ENCODE peak calls at places on chromosomes 12 and 14, in ten cellular contexts. V is lower lobe of right lung, G is osteoblast, P is GM12865, N is breast epithelium, O is neural crest cell, U is neural progenitor cell, F is right atrium auricular region, Y is cardiac muscle cell, L is ovary. Q is an unnamed sample.

GRCh38 chr14:68451676-68452387 is 341.0 kb downstream of the ZFP36L1 start:
- DNase-seq in Y (peak; percentile 49), N (no peak), U (no peak), O (no peak), L (peak; percentile 47), V (no peak), F (peak; percentile 82), G (no peak), P (peak; percentile 20), Q (no peak)

GRCh38 chr12:25266522-25266921 is 15.8 kb upstream of the KRAS start:
- DNase-seq in V (no peak), L (no peak), F (no peak), N (no peak), U (no peak), G (no peak), P (no peak), O (no peak), Y (peak; percentile 20), Q (no peak)

GRCh38 chr14:23639891-23640523 is 3.8 kb downstream of the DHRS2 start:
- DNase-seq in Y (no peak), F (no peak), L (no peak), O (no peak), P (no peak), U (no peak), V (no peak), N (no peak), G (peak; percentile 86), Q (no peak)

GRCh38 chr14:31945074-31945613 is 132.0 kb upstream of the ARHGAP5 start:
- DNase-seq in L (no peak), N (no peak), Y (no peak), O (no peak), G (no peak), F (no peak), U (no peak), V (no peak), P (peak; percentile 33), Q (no peak)

GRCh38 chr12:29710104-29710503 is 73.6 kb downstream of the TMTC1 start:
- DNase-seq in U (peak; percentile 86), G (no peak), L (peak; percentile 25), V (no peak), N (no peak), O (peak; percentile 28), Y (peak; percentile 63), F (peak; percentile 60), P (no peak), Q (no peak)

GRCh38 chr14:64956697-64957412 is 14.3 kb upstream of the GPX2 start:
- DNase-seq in G (no peak), U (no peak), V (no peak), P (no peak), Y (no peak), L (no peak), O (no peak), N (peak; percentile 0), F (no peak), Q (no peak)

GRCh38 chr14:104171029-104171697 is 32.8 kb downstream of the KIF26A start:
- DNase-seq in U (peak; percentile 70), G (no peak), O (no peak), L (no peak), Y (no peak), P (no peak), F (no peak), V (peak; percentile 62), N (no peak), Q (no peak)

GRCh38 chr12:101877816-101878811 is 734 bp downstream of the DRAM1 start:
- DNase-seq in O (peak; percentile 1), P (peak; percentile 53), N (no peak), L (peak; percentile 43), Y (peak; percentile 34), G (peak; percentile 80), U (no peak), F (no peak), V (no peak), Q (peak; percentile 46)

GRCh38 chr12:116142936-116143882 is 134.3 kb downstream of the MED13L start:
- DNase-seq in N (no peak), Y (peak; percentile 68), V (no peak), F (no peak), G (no peak), L (no peak), O (no peak), U (no peak), P (peak; percentile 14), Q (peak; percentile 15)

GRCh38 chr14:24327303-24327702 is 7.6 kb downstream of the ADCY4 start:
- DNase-seq in Y (no peak), V (peak; percentile 45), P (no peak), F (no peak), O (no peak), G (no peak), L (no peak), U (no peak), N (no peak), Q (no peak)

GRCh38 chr14:51448831-51449665 is 202.7 kb upstream of the FRMD6 start:
- DNase-seq in L (no peak), N (no peak), G (no peak), Y (peak; percentile 82), V (no peak), P (no peak), O (no peak), F (no peak), U (no peak), Q (no peak)

GRCh38 chr14:84036863-84037262 is 1493.1 kb upstream of the FLRT2 start:
- DNase-seq in N (no peak), L (no peak), U (no peak), V (no peak), F (no peak), G (no peak), Y (peak; percentile 75), P (peak; percentile 5), O (no peak), Q (no peak)

GRCh38 chr12:56307221-56307965 is 7.3 kb upstream of the CS start:
- DNase-seq in F (no peak), L (no peak), O (no peak), Y (no peak), V (no peak), N (no peak), P (no peak), U (no peak), G (no peak), Q (no peak)

GRCh38 chr12:52907092-52907810 is 2.4 kb upstream of the KRT8 start:
- DNase-seq in O (no peak), G (peak; percentile 50), F (no peak), L (peak; percentile 36), P (no peak), V (peak; percentile 83), U (no peak), Y (peak; percentile 78), N (peak; percentile 95), Q (no peak)

GRCh38 chr14:93969082-93969828 is 7.1 kb downstream of the ASB2 start:
- DNase-seq in F (no peak), G (peak; percentile 79), V (no peak), O (no peak), Y (no peak), P (peak; percentile 39), L (no peak), N (no peak), U (no peak), Q (no peak)

GRCh38 chr14:39173198-39173597 is 1.9 kb upstream of the PNN start:
- DNase-seq in G (no peak), F (no peak), O (no peak), U (no peak), P (no peak), N (no peak), Y (no peak), V (no peak), L (no peak), Q (no peak)

GRCh38 chr12:6177593-6178358 is 22.4 kb upstream of the CD9 start:
- DNase-seq in N (no peak), U (no peak), G (no peak), F (no peak), L (no peak), P (no peak), V (no peak), Y (no peak), O (no peak), Q (no peak)

GRCh38 chr12:88510841-88511240 is 69.4 kb downstream of the KITLG start:
- DNase-seq in N (no peak), V (no peak), Y (no peak), L (no peak), F (no peak), O (no peak), G (no peak), P (no peak), U (no peak), Q (no peak)

GRCh38 chr12:97404549-97404948 is 58.1 kb upstream of the RMST start:
- DNase-seq in N (no peak), L (no peak), P (peak; percentile 69), Y (peak; percentile 28), V (no peak), G (no peak), U (peak; percentile 78), O (peak; percentile 54), F (no peak), Q (peak; percentile 48)

GRCh38 chr14:95442633-95443021 is 73.8 kb downstream of the SYNE3 start:
- DNase-seq in F (peak; percentile 82), U (peak; percentile 87), N (peak; percentile 73), L (peak; percentile 87), G (peak; percentile 98), O (peak; percentile 74), V (peak; percentile 86), P (peak; percentile 86), Y (peak; percentile 87), Q (peak; percentile 91)
- TF ChIP-seq CTCF in F (peak; percentile 91), U (peak; percentile 90), N (peak; percentile 85), L (peak; percentile 81), G (peak; percentile 93), O (peak; percentile 85), V (peak; percentile 90), P (peak; percentile 90), Y (peak; percentile 93), Q (peak; percentile 79)

DNA sequence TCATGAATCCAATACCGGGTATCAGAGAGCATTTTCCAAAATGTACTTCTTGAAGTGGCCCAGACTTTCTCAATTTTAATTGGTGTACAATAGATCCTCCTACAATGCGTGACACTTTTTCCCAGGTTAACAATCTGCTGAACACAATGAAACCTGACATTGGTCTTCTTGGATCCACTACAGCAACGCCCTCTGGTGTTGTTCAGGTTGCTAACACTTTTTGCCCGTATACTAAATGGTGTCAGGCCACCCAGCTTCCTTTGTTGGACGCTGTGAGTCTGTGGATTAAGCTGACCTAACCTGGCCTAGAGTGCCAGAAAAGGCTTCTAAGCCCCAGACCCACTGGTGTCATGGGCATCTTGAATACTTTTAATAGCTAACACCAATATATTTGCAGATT is 89.2 kb downstream of the KCNK10 start:
- DNase-seq in G (no peak), L (peak; percentile 23), F (no peak), O (no peak), Y (peak; percentile 28), P (peak; percentile 41), N (no peak), U (peak; percentile 71), V (no peak), Q (peak; percentile 20)
- TF ChIP-seq CTCF in G (no peak), L (no peak), F (no peak), O (peak; percentile 36), Y (peak; percentile 37), P (peak; percentile 49), N (no peak), U (peak; percentile 62), V (no peak), Q (no peak)

GRCh38 chr12:105100998-105101397 is 6.5 kb upstream of the WASHC4 start:
- DNase-seq in Y (peak; percentile 52), O (no peak), V (no peak), F (no peak), L (no peak), P (no peak), U (no peak), N (no peak), G (no peak), Q (no peak)
- TF ChIP-seq CTCF in Y (peak; percentile 20), O (no peak), V (no peak), F (no peak), L (no peak), P (no peak), U (peak; percentile 12), N (no peak), G (peak; percentile 36), Q (no peak)

GRCh38 chr12:83084516-83085234 is 398.0 kb downstream of the TMTC2 start:
- DNase-seq in N (no peak), Y (no peak), L (no peak), O (no peak), U (no peak), F (no peak), G (no peak), P (no peak), V (no peak), Q (no peak)
- TF ChIP-seq CTCF in N (no peak), Y (no peak), L (no peak), O (no peak), U (no peak), F (no peak), G (no peak), P (no peak), V (no peak), Q (no peak)